ENCODE peak calls at places on chromosomes 3 and 15, in nine cellular contexts. One of them, this sample, is unnamed.

GRCh38 chr3:155745795-155746550 is 1.1 kb upstream of the PLCH1 start:
- DNase-seq in sigmoid colon: no peak
- DNase-seq in breast epithelium: no peak
- DNase-seq in A673: peak; percentile 57
- DNase-seq in AG04450: no peak
- DNase-seq in cardiac fibroblast: no peak
- DNase-seq in Peyer's patch: peak; percentile 51
- DNase-seq in Panc1: no peak
- DNase-seq in tibial artery: no peak
- DNase-seq in this sample: peak; percentile 55

GRCh38 chr3:35659808-35660207 is 20.5 kb downstream of the ARPP21 start:
- DNase-seq in sigmoid colon: no peak
- DNase-seq in breast epithelium: no peak
- DNase-seq in A673: peak; percentile 11
- DNase-seq in AG04450: no peak
- DNase-seq in cardiac fibroblast: no peak
- DNase-seq in Peyer's patch: no peak
- DNase-seq in Panc1: no peak
- DNase-seq in tibial artery: no peak
- DNase-seq in this sample: peak; percentile 41

GRCh38 chr15:70375586-70375985 is 277.9 kb upstream of the TLE3 start:
- DNase-seq in sigmoid colon: no peak
- DNase-seq in breast epithelium: no peak
- DNase-seq in A673: no peak
- DNase-seq in AG04450: no peak
- DNase-seq in cardiac fibroblast: no peak
- DNase-seq in Peyer's patch: no peak
- DNase-seq in Panc1: no peak
- DNase-seq in tibial artery: no peak
- DNase-seq in this sample: no peak

GRCh38 chr3:2837893-2838292 is 272.3 kb downstream of the IL5RA start:
- DNase-seq in sigmoid colon: no peak
- DNase-seq in breast epithelium: no peak
- DNase-seq in A673: no peak
- DNase-seq in AG04450: no peak
- DNase-seq in cardiac fibroblast: no peak
- DNase-seq in Peyer's patch: no peak
- DNase-seq in Panc1: no peak
- DNase-seq in tibial artery: no peak
- DNase-seq in this sample: no peak

GRCh38 chr15:66494262-66494661 is 3.3 kb downstream of the SNAPC5 start:
- DNase-seq in sigmoid colon: no peak
- DNase-seq in breast epithelium: no peak
- DNase-seq in A673: no peak
- DNase-seq in AG04450: no peak
- DNase-seq in cardiac fibroblast: no peak
- DNase-seq in Peyer's patch: no peak
- DNase-seq in Panc1: no peak
- DNase-seq in tibial artery: no peak
- DNase-seq in this sample: no peak

GRCh38 chr15:95295905-95296618 is 1034.4 kb upstream of the NR2F2 start:
- DNase-seq in sigmoid colon: no peak
- DNase-seq in breast epithelium: no peak
- DNase-seq in A673: peak; percentile 82
- DNase-seq in AG04450: no peak
- DNase-seq in cardiac fibroblast: no peak
- DNase-seq in Peyer's patch: no peak
- DNase-seq in Panc1: no peak
- DNase-seq in tibial artery: no peak
- DNase-seq in this sample: no peak

GRCh38 chr3:47054414-47054813 is 74.9 kb downstream of the NBEAL2 start:
- DNase-seq in sigmoid colon: no peak
- DNase-seq in breast epithelium: no peak
- DNase-seq in A673: no peak
- DNase-seq in AG04450: no peak
- DNase-seq in cardiac fibroblast: no peak
- DNase-seq in Peyer's patch: no peak
- DNase-seq in Panc1: no peak
- DNase-seq in tibial artery: no peak
- DNase-seq in this sample: no peak

GRCh38 chr3:10628902-10629700 is 123.7 kb upstream of the ATP2B2 start:
- DNase-seq in sigmoid colon: no peak
- DNase-seq in breast epithelium: no peak
- DNase-seq in A673: no peak
- DNase-seq in AG04450: no peak
- DNase-seq in cardiac fibroblast: no peak
- DNase-seq in Peyer's patch: no peak
- DNase-seq in Panc1: no peak
- DNase-seq in tibial artery: no peak
- DNase-seq in this sample: no peak

GRCh38 chr3:115252679-115253078 is 105.6 kb upstream of the ZBTB20 start:
- DNase-seq in sigmoid colon: no peak
- DNase-seq in breast epithelium: no peak
- DNase-seq in A673: no peak
- DNase-seq in AG04450: no peak
- DNase-seq in cardiac fibroblast: no peak
- DNase-seq in Peyer's patch: no peak
- DNase-seq in Panc1: no peak
- DNase-seq in tibial artery: no peak
- DNase-seq in this sample: no peak

GRCh38 chr3:176663819-176664218 is 533.5 kb downstream of the TBL1XR1 start:
- DNase-seq in sigmoid colon: no peak
- DNase-seq in breast epithelium: no peak
- DNase-seq in A673: peak; percentile 79
- DNase-seq in AG04450: peak; percentile 15
- DNase-seq in cardiac fibroblast: peak; percentile 86
- DNase-seq in Peyer's patch: no peak
- DNase-seq in Panc1: no peak
- DNase-seq in tibial artery: no peak
- DNase-seq in this sample: peak; percentile 59

GRCh38 chr3:138375446-138375845 is 27.1 kb downstream of the MRAS start:
- DNase-seq in sigmoid colon: peak; percentile 22
- DNase-seq in breast epithelium: no peak
- DNase-seq in A673: no peak
- DNase-seq in AG04450: no peak
- DNase-seq in cardiac fibroblast: no peak
- DNase-seq in Peyer's patch: no peak
- DNase-seq in Panc1: no peak
- DNase-seq in tibial artery: no peak
- DNase-seq in this sample: no peak

GRCh38 chr15:86915811-86916331 is 836.2 kb downstream of the AGBL1 start:
- DNase-seq in sigmoid colon: no peak
- DNase-seq in breast epithelium: no peak
- DNase-seq in A673: peak; percentile 37
- DNase-seq in AG04450: peak; percentile 7
- DNase-seq in cardiac fibroblast: peak; percentile 70
- DNase-seq in Peyer's patch: no peak
- DNase-seq in Panc1: no peak
- DNase-seq in tibial artery: no peak
- DNase-seq in this sample: peak; percentile 70

GRCh38 chr15:66422347-66422746 is 35.6 kb downstream of the MAP2K1 start:
- DNase-seq in sigmoid colon: no peak
- DNase-seq in breast epithelium: no peak
- DNase-seq in A673: no peak
- DNase-seq in AG04450: no peak
- DNase-seq in cardiac fibroblast: no peak
- DNase-seq in Peyer's patch: no peak
- DNase-seq in Panc1: no peak
- DNase-seq in tibial artery: no peak
- DNase-seq in this sample: no peak

GRCh38 chr3:179174316-179174715 is 26.2 kb downstream of the PIK3CA start:
- DNase-seq in sigmoid colon: no peak
- DNase-seq in breast epithelium: no peak
- DNase-seq in A673: no peak
- DNase-seq in AG04450: no peak
- DNase-seq in cardiac fibroblast: no peak
- DNase-seq in Peyer's patch: no peak
- DNase-seq in Panc1: no peak
- DNase-seq in tibial artery: no peak
- DNase-seq in this sample: no peak

GRCh38 chr3:179166561-179167201 is 18.5 kb downstream of the PIK3CA start:
- DNase-seq in sigmoid colon: no peak
- DNase-seq in breast epithelium: no peak
- DNase-seq in A673: no peak
- DNase-seq in AG04450: no peak
- DNase-seq in cardiac fibroblast: no peak
- DNase-seq in Peyer's patch: no peak
- DNase-seq in Panc1: no peak
- DNase-seq in tibial artery: no peak
- DNase-seq in this sample: no peak

GRCh38 chr3:179172546-179172945 is 24.4 kb downstream of the PIK3CA start:
- DNase-seq in sigmoid colon: no peak
- DNase-seq in breast epithelium: no peak
- DNase-seq in A673: no peak
- DNase-seq in AG04450: no peak
- DNase-seq in cardiac fibroblast: no peak
- DNase-seq in Peyer's patch: no peak
- DNase-seq in Panc1: no peak
- DNase-seq in tibial artery: no peak
- DNase-seq in this sample: no peak

GRCh38 chr3:179164857-179165256 is 16.7 kb downstream of the PIK3CA start:
- DNase-seq in sigmoid colon: no peak
- DNase-seq in breast epithelium: no peak
- DNase-seq in A673: no peak
- DNase-seq in AG04450: no peak
- DNase-seq in cardiac fibroblast: no peak
- DNase-seq in Peyer's patch: no peak
- DNase-seq in Panc1: no peak
- DNase-seq in tibial artery: no peak
- DNase-seq in this sample: no peak

GRCh38 chr3:179168933-179169332 is 20.8 kb downstream of the PIK3CA start:
- DNase-seq in sigmoid colon: no peak
- DNase-seq in breast epithelium: no peak
- DNase-seq in A673: no peak
- DNase-seq in AG04450: no peak
- DNase-seq in cardiac fibroblast: no peak
- DNase-seq in Peyer's patch: no peak
- DNase-seq in Panc1: no peak
- DNase-seq in tibial artery: no peak
- DNase-seq in this sample: no peak
- H3K4me3 ChIP-seq in sigmoid colon: no peak overlapping the region
- H3K4me3 ChIP-seq in breast epithelium: no peak overlapping the region
- H3K4me3 ChIP-seq in A673: no peak overlapping the region
- H3K4me3 ChIP-seq in AG04450: no peak overlapping the region
- H3K4me3 ChIP-seq in cardiac fibroblast: no peak overlapping the region
- H3K4me3 ChIP-seq in Peyer's patch: no peak overlapping the region
- H3K4me3 ChIP-seq in Panc1: no peak overlapping the region
- H3K4me3 ChIP-seq in tibial artery: no peak overlapping the region
- H3K4me3 ChIP-seq in this sample: no peak overlapping the region

GRCh38 chr3:87057474-87057873 is 66.5 kb upstream of the VGLL3 start:
- DNase-seq in sigmoid colon: no peak
- DNase-seq in breast epithelium: no peak
- DNase-seq in A673: no peak
- DNase-seq in AG04450: no peak
- DNase-seq in cardiac fibroblast: no peak
- DNase-seq in Peyer's patch: no peak
- DNase-seq in Panc1: no peak
- DNase-seq in tibial artery: no peak
- DNase-seq in this sample: no peak

DNA sequence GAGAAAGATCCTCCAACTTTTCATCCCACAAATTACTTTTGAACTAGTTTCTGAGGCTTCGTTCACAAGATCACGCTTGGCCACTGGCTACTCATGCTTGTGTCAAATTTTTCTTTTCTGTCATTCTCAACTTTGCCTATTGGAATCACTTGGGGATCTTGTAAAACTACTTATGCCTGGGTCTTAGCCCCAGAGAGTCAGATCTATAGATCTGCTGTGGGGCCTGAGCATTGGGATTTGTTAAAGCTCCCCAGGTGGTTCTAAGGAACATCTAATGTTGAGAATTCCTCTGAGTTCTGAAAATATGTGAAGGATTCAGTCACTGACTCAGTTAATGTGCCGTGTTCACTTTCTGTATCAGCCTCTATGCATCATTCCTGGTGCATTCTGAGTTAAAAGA is 71.7 kb upstream of the VGLL3 start:
- DNase-seq in sigmoid colon: no peak
- DNase-seq in breast epithelium: no peak
- DNase-seq in A673: no peak
- DNase-seq in AG04450: no peak
- DNase-seq in cardiac fibroblast: no peak
- DNase-seq in Peyer's patch: no peak
- DNase-seq in Panc1: no peak
- DNase-seq in tibial artery: no peak
- DNase-seq in this sample: no peak
- TF ChIP-seq CTCF in sigmoid colon: no peak
- TF ChIP-seq CTCF in breast epithelium: no peak
- TF ChIP-seq CTCF in A673: no peak
- TF ChIP-seq CTCF in AG04450: no peak
- TF ChIP-seq CTCF in cardiac fibroblast: no peak
- TF ChIP-seq CTCF in Peyer's patch: no peak
- TF ChIP-seq CTCF in Panc1: no peak
- TF ChIP-seq CTCF in tibial artery: no peak
- TF ChIP-seq CTCF in this sample: no peak

DNA sequence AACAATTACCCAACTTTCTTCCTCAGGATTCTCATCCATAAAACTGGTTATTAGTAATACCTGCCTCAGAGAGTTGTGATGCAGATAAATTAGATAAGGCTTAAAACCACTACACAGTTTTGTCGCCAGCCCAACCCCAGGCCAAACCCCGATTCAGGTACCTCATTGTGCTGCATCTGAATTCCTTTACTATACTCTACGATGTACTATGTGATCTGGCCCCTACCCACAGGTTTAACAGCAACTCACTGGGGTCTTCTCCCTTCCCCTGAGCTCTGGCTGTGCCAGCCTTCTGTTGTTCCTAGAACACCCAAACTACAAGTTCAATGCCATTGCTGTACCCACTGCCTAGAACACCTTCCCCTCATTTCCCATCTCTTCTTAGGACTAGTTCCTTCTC is 64.6 kb downstream of the MYO5A start:
- DNase-seq in sigmoid colon: no peak
- DNase-seq in breast epithelium: no peak
- DNase-seq in A673: no peak
- DNase-seq in AG04450: no peak
- DNase-seq in cardiac fibroblast: no peak
- DNase-seq in Peyer's patch: no peak
- DNase-seq in Panc1: no peak
- DNase-seq in tibial artery: no peak
- DNase-seq in this sample: no peak
- H3K4me3 ChIP-seq in sigmoid colon: no peak overlapping the region
- H3K4me3 ChIP-seq in breast epithelium: no peak overlapping the region
- H3K4me3 ChIP-seq in A673: no peak overlapping the region
- H3K4me3 ChIP-seq in AG04450: no peak overlapping the region
- H3K4me3 ChIP-seq in cardiac fibroblast: no peak overlapping the region
- H3K4me3 ChIP-seq in Peyer's patch: no peak overlapping the region
- H3K4me3 ChIP-seq in Panc1: no peak overlapping the region
- H3K4me3 ChIP-seq in tibial artery: no peak overlapping the region
- H3K4me3 ChIP-seq in this sample: no peak overlapping the region

GRCh38 chr3:185827595-185828344 is 2.9 kb upstream of the IGF2BP2 start:
- DNase-seq in sigmoid colon: no peak
- DNase-seq in breast epithelium: no peak
- DNase-seq in A673: no peak
- DNase-seq in AG04450: no peak
- DNase-seq in cardiac fibroblast: no peak
- DNase-seq in Peyer's patch: no peak
- DNase-seq in Panc1: no peak
- DNase-seq in tibial artery: no peak
- DNase-seq in this sample: no peak
- TF ChIP-seq CTCF in sigmoid colon: no peak
- TF ChIP-seq CTCF in breast epithelium: no peak
- TF ChIP-seq CTCF in A673: no peak
- TF ChIP-seq CTCF in AG04450: no peak
- TF ChIP-seq CTCF in cardiac fibroblast: no peak
- TF ChIP-seq CTCF in Peyer's patch: no peak
- TF ChIP-seq CTCF in Panc1: no peak
- TF ChIP-seq CTCF in tibial artery: no peak
- TF ChIP-seq CTCF in this sample: no peak